ENCODE peak calls at places on chromosomes 1 and 21, in eight cellular contexts. T is CD8-positive, alpha-beta T cell; G is activated CD8-positive, alpha-beta T cell treated with anti-CD3 and anti-CD28 coated beads for 36 hours; J is body of pancreas; X is progenitor cell of endocrine pancreas; Z is astrocyte; H is fibroblast of the aortic adventitia; A is pancreas. Q is an unnamed sample.

GRCh38 chr1:37776946-37777516 is 12.1 kb upstream of the EPHA10 start:
- DNase-seq in T (no peak), G (peak; percentile 56), J (no peak), X (no peak), Z (no peak), H (no peak), A (no peak), Q (no peak)

GRCh38 chr1:39410915-39411436 is 80.5 kb upstream of the BMP8A start:
- DNase-seq in T (peak; percentile 74), G (peak; percentile 80), J (peak; percentile 91), X (peak; percentile 23), Z (peak; percentile 88), H (peak; percentile 97), A (peak; percentile 84), Q (no peak)

GRCh38 chr1:27884182-27884954 is 12.0 kb downstream of the THEMIS2 start:
- DNase-seq in T (no peak), G (peak; percentile 30), J (no peak), X (no peak), Z (no peak), H (no peak), A (no peak), Q (no peak)

GRCh38 chr1:218224101-218224500 is 61.0 kb upstream of the RRP15 start:
- DNase-seq in T (no peak), G (no peak), J (no peak), X (no peak), Z (no peak), H (no peak), A (no peak), Q (no peak)

GRCh38 chr1:92577251-92577895 is 90.6 kb upstream of the GFI1 start:
- DNase-seq in T (no peak), G (no peak), J (no peak), X (no peak), Z (peak; percentile 69), H (peak; percentile 52), A (no peak), Q (no peak)

GRCh38 chr1:241077386-241078147 is 279.4 kb downstream of the RGS7 start:
- DNase-seq in T (no peak), G (no peak), J (no peak), X (no peak), Z (no peak), H (no peak), A (no peak), Q (no peak)

GRCh38 chr1:89552481-89553194 is 28.0 kb downstream of the LRRC8B start:
- DNase-seq in T (no peak), G (peak; percentile 26), J (peak; percentile 42), X (no peak), Z (no peak), H (peak; percentile 14), A (no peak), Q (no peak)

GRCh38 chr1:3332662-3333061 is 121.8 kb upstream of the ARHGEF16 start:
- DNase-seq in T (no peak), G (no peak), J (no peak), X (no peak), Z (no peak), H (no peak), A (no peak), Q (no peak)

GRCh38 chr1:160862151-160863061 is at the start of gene CD244:
- DNase-seq in T (peak; percentile 74), G (peak; percentile 86), J (no peak), X (no peak), Z (no peak), H (no peak), A (no peak), Q (no peak)

GRCh38 chr1:178052650-178053461 is 41.0 kb upstream of the RASAL2 start:
- DNase-seq in T (no peak), G (no peak), J (no peak), X (no peak), Z (peak; percentile 65), H (peak; percentile 35), A (no peak), Q (no peak)

GRCh38 chr1:88673446-88673845 is 10.6 kb upstream of the PKN2 start:
- DNase-seq in T (no peak), G (no peak), J (no peak), X (no peak), Z (no peak), H (no peak), A (no peak), Q (no peak)

GRCh38 chr1:55586771-55587170 is 371.6 kb upstream of the USP24 start:
- DNase-seq in T (no peak), G (no peak), J (no peak), X (no peak), Z (no peak), H (no peak), A (no peak), Q (no peak)

GRCh38 chr21:28705616-28706015 is 287.1 kb downstream of the LTN1 start:
- DNase-seq in T (no peak), G (no peak), J (no peak), X (no peak), Z (peak; percentile 41), H (peak; percentile 52), A (no peak), Q (no peak)

GRCh38 chr1:61585714-61586113 is 139.2 kb downstream of the TM2D1 start:
- DNase-seq in T (no peak), G (no peak), J (no peak), X (no peak), Z (no peak), H (peak; percentile 16), A (no peak), Q (no peak)

DNA sequence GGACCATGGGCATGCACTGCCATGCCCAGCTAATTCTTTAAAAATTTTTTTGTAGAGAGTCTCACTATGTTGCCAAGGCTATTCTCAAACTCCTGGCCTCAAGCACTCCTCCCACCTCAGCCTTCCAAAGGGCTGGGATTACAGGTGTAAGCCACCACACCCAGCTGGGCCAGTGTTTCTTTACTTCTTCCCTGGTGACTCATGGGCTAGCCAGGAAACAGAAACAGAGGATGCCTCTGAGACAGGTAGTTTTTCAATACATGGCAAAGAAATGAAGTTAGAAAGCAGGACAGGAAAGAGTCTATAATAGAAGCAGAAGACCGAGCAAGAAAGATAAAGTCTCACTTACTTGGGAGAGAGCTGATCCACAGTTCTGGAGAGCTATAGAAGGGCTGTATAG is 7.6 kb upstream of the C1orf74 start:
- DNase-seq in T (no peak), G (no peak), J (no peak), X (no peak), Z (no peak), H (no peak), A (no peak), Q (no peak)
- TF ChIP-seq CTCF in T (no peak), G (no peak), J (no peak), X (no peak), Z (no peak), H (no peak), A (no peak), Q (no peak)

GRCh38 chr1:98386675-98387440 is 274.7 kb upstream of the SNX7 start:
- DNase-seq in T (no peak), G (no peak), J (no peak), X (no peak), Z (no peak), H (no peak), A (no peak), Q (no peak)

GRCh38 chr1:98387701-98388100 is 273.8 kb upstream of the SNX7 start:
- DNase-seq in T (no peak), G (no peak), J (no peak), X (no peak), Z (peak; percentile 58), H (no peak), A (no peak), Q (no peak)

GRCh38 chr1:98383341-98383740 is 278.2 kb upstream of the SNX7 start:
- DNase-seq in T (no peak), G (no peak), J (no peak), X (no peak), Z (no peak), H (peak; percentile 35), A (no peak), Q (no peak)

GRCh38 chr1:98385691-98386090 is 275.8 kb upstream of the SNX7 start:
- DNase-seq in T (no peak), G (no peak), J (no peak), X (no peak), Z (peak; percentile 18), H (no peak), A (no peak), Q (no peak)

DNA sequence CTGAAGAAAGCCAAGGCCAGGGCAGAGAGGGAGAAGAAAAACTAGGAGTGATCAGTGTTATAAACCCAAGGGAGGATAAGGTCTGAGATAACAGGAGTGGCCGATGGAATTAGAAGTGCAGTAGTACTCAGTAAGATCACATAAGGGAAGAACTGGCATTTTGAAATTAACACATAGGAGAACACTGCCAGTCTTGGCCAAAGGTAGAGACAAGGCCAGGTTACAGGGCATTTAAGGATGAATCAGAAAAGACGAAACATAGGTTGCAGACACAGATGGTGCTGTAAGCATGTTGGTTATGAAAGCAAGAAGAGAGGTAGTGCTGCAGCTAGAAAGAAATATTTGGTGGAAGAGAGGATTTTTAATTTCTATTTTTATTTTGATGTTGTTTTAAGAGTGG is 278.9 kb upstream of the SNX7 start:
- DNase-seq in T (no peak), G (no peak), J (no peak), X (no peak), Z (no peak), H (no peak), A (no peak), Q (no peak)
- TF ChIP-seq CTCF in T (no peak), G (no peak), J (no peak), X (no peak), Z (no peak), H (no peak), A (no peak), Q (no peak)

GRCh38 chr1:43611950-43612349 is 38.0 kb upstream of the KDM4A start:
- DNase-seq in T (no peak), G (peak; percentile 9), J (no peak), X (no peak), Z (no peak), H (no peak), A (no peak), Q (no peak)
- TF ChIP-seq CTCF in T (no peak), G (no peak), J (no peak), X (no peak), Z (no peak), H (no peak), A (no peak), Q (no peak)

GRCh38 chr21:32496536-32496935 is 84.0 kb downstream of the EVA1C start:
- DNase-seq in T (no peak), G (no peak), J (no peak), X (no peak), Z (no peak), H (no peak), A (no peak), Q (no peak)

GRCh38 chr21:32494946-32495703 is 82.6 kb downstream of the EVA1C start:
- DNase-seq in T (no peak), G (peak; percentile 27), J (no peak), X (no peak), Z (peak; percentile 90), H (peak; percentile 92), A (no peak), Q (no peak)

DNA sequence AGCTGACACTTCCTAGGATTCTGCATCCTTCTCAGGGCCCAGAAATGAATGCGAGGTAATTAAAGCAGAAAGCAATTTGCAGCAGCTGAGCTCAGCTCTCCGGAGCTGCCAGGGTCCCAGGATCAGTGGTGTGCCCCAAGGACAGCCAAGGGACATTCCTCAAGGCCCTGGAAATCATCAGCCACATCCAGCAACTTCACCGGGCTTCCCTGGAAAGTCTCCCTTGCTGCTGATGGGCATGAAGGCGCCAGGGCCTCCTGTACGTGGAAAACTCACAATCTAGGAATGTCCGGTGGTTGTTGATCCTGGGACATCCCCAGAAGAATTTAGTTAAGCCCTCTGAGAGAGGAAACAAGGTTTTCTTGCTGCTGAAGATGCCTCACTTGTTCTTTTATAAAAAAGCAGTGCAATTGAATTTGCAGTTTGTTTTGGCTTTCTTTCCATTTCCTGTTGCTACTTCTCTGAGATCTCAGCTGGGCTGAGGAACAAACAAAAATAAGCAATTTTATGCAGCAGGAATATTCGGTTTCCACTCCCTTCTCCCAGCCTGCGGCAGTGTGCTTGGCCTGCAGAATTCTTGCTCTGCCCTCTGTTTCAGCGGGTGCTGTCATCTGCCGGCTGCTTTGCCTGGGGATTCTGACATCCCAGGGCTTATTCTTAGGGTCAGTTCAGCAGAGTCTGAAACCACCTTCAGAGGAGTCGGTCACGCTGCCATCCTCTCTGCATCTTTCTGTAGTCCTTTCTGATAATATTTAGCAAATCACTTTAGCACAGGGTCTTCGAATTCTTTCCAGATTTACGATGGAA is 85.9 kb downstream of the TCP10L start:
- DNase-seq in T (no peak), G (no peak), J (no peak), X (no peak), Z (peak; percentile 73), H (peak; percentile 83), A (no peak), Q (no peak)
- TF ChIP-seq CTCF in T (no peak), G (no peak), J (no peak), X (no peak), Z (no peak), H (peak; percentile 11), A (no peak), Q (no peak)